ENCODE peak calls at places on chromosomes 2 and 18, in seven cellular contexts. B is activated CD4-positive, alpha-beta T cell treated with anti-CD3 and anti-CD28 coated beads, Interleukin-2, amount 50 U/mL, for 1 hour; K is stimulated activated CD4-positive, alpha-beta T cell treated with anti-CD3 and anti-CD28 coated beads, Interleukin-2, amount 100 ng/mL, for 48 hours; X is T-helper 9 cell; S is cardiac fibroblast; F is stromal cell of bone marrow; M is neuronal stem cell. U is an unnamed sample.

GRCh38 chr2:190343500-190344274 is at the start of gene INPP1:
- DNase-seq in B (peak; percentile 28), K (peak; percentile 27), X (peak; percentile 25), S (peak; percentile 74), F (peak; percentile 58), M (peak; percentile 44), U (peak; percentile 17)

GRCh38 chr2:48230834-48231233 is 299.1 kb upstream of the STON1 start:
- DNase-seq in B (no peak), K (no peak), X (no peak), S (no peak), F (no peak), M (no peak), U (no peak)

GRCh38 chr18:51196811-51197660 is 445 bp downstream of the MEX3C start:
- DNase-seq in B (peak; percentile 29), K (no peak), X (no peak), S (peak; percentile 62), F (peak; percentile 20), M (peak; percentile 14), U (peak; percentile 29)

GRCh38 chr2:8149985-8150547 is 531.8 kb upstream of the ID2 start:
- DNase-seq in B (no peak), K (no peak), X (no peak), S (peak; percentile 31), F (no peak), M (no peak), U (no peak)

GRCh38 chr18:3012306-3012919 is 531 bp downstream of the LPIN2 start:
- DNase-seq in B (peak; percentile 28), K (peak; percentile 20), X (peak; percentile 57), S (peak; percentile 36), F (no peak), M (no peak), U (peak; percentile 48)

GRCh38 chr18:32086866-32087265 is 4.8 kb upstream of the RNF138 start:
- DNase-seq in B (no peak), K (no peak), X (no peak), S (peak; percentile 3), F (no peak), M (no peak), U (no peak)

GRCh38 chr2:227862741-227863588 is 8.5 kb upstream of the DAW1 start:
- DNase-seq in B (no peak), K (no peak), X (no peak), S (peak; percentile 94), F (peak; percentile 61), M (no peak), U (no peak)

GRCh38 chr2:202238234-202239197 is at the start of gene SUMO1:
- DNase-seq in B (peak; percentile 89), K (peak; percentile 78), X (peak; percentile 86), S (peak; percentile 86), F (peak; percentile 82), M (peak; percentile 90), U (peak; percentile 80)

GRCh38 chr2:95268208-95269035 is 5.8 kb upstream of the PROM2 start:
- DNase-seq in B (no peak), K (no peak), X (no peak), S (no peak), F (no peak), M (no peak), U (no peak)

GRCh38 chr2:96801464-96802280 is 14.4 kb upstream of the CNNM3 start:
- DNase-seq in B (no peak), K (no peak), X (no peak), S (no peak), F (no peak), M (no peak), U (no peak)

GRCh38 chr2:68767031-68767961 is 32.7 kb downstream of the ARHGAP25 start:
- DNase-seq in B (peak; percentile 35), K (no peak), X (no peak), S (no peak), F (no peak), M (no peak), U (no peak)

GRCh38 chr2:146576301-146576700 is 1268.5 kb upstream of the ACVR2A start:
- DNase-seq in B (no peak), K (no peak), X (no peak), S (peak; percentile 41), F (no peak), M (no peak), U (no peak)

GRCh38 chr2:102872388-102872787 is 110.6 kb downstream of the TMEM182 start:
- DNase-seq in B (no peak), K (no peak), X (no peak), S (no peak), F (peak; percentile 3), M (no peak), U (no peak)